ENCODE peak calls at places on chromosomes 2 and 18, in four cellular contexts. W is ELR; V is central memory CD4-positive, alpha-beta T cell; B is heart left ventricle. I is an unnamed sample.

GRCh38 chr2:2834105-2834504 is 503.0 kb upstream of the MYT1L start:
- DNase-seq in B (no peak), V (no peak), W (no peak), I (no peak)

GRCh38 chr18:14921547-14921946 is 173.6 kb downstream of the ANKRD30B start:
- DNase-seq in B (no peak), V (no peak), W (no peak), I (no peak)

GRCh38 chr2:176173679-176174381 is 14.6 kb upstream of the HOXD1 start:
- DNase-seq in B (no peak), W (no peak), V (no peak), I (no peak)

GRCh38 chr2:18118703-18119102 is 240.2 kb downstream of the KCNS3 start:
- DNase-seq in B (no peak), V (no peak), W (no peak), I (no peak)

GRCh38 chr2:46146866-46147502 is 150.2 kb upstream of the EPAS1 start:
- DNase-seq in V (no peak), W (peak; percentile 51), B (no peak), I (no peak)

GRCh38 chr2:65319674-65320041 is 92.0 kb downstream of the ACTR2 start:
- DNase-seq in W (no peak), B (no peak), V (no peak), I (no peak)

GRCh38 chr18:57744211-57744694 is 58.9 kb downstream of the ATP8B1 start:
- DNase-seq in W (no peak), B (no peak), V (no peak), I (no peak)

GRCh38 chr2:223952280-223952968 is 4.8 kb upstream of the MRPL44 start:
- DNase-seq in W (no peak), V (no peak), B (no peak), I (no peak)

GRCh38 chr2:137096693-137097092 is 331.3 kb downstream of the THSD7B start:
- DNase-seq in W (no peak), V (no peak), B (no peak), I (peak; percentile 12)

GRCh38 chr18:36411745-36412168 is 114.2 kb downstream of the FHOD3 start:
- DNase-seq in W (peak; percentile 76), V (no peak), B (no peak), I (peak; percentile 60)

GRCh38 chr2:160736629-160737028 is 243.0 kb upstream of the RBMS1 start:
- DNase-seq in W (peak; percentile 73), B (no peak), V (no peak), I (no peak)

GRCh38 chr18:6714027-6714426 is 15.5 kb upstream of the ARHGAP28 start:
- DNase-seq in B (no peak), V (no peak), W (no peak), I (no peak)

GRCh38 chr2:101036562-101036961 is 34.5 kb downstream of the RPL31 start:
- DNase-seq in W (peak; percentile 63), V (no peak), B (no peak), I (peak; percentile 35)

GRCh38 chr2:217049931-217050330 is 190.1 kb upstream of the TNP1 start:
- DNase-seq in V (no peak), B (peak; percentile 33), W (no peak), I (no peak)

GRCh38 chr2:172172513-172173217 is 70.0 kb upstream of the DLX2 start:
- DNase-seq in W (peak; percentile 87), B (peak; percentile 60), V (peak; percentile 46), I (peak; percentile 74)

GRCh38 chr18:64436111-64436510 is 287.2 kb upstream of the LINC00305 start:
- DNase-seq in B (no peak), W (no peak), V (no peak), I (no peak)

GRCh38 chr18:45353530-45353929 is 261.7 kb upstream of the SLC14A2 start:
- DNase-seq in V (no peak), B (no peak), W (no peak), I (peak; percentile 57)

GRCh38 chr18:31513189-31513907 is 15.4 kb downstream of the DSG2 start:
- DNase-seq in V (no peak), B (no peak), W (peak; percentile 51), I (peak; percentile 79)

GRCh38 chr18:56267334-56267733 is 371.1 kb downstream of the TXNL1 start:
- DNase-seq in B (peak; percentile 27), V (no peak), W (no peak), I (no peak)

GRCh38 chr2:52539026-52539964 is 1228.3 kb upstream of the CHAC2 start:
- DNase-seq in B (no peak), W (peak; percentile 8), V (no peak), I (no peak)

GRCh38 chr18:76589866-76590265 is 94.8 kb upstream of the ZNF516 start:
- DNase-seq in W (no peak), B (no peak), V (no peak), I (no peak)

GRCh38 chr2:201404699-201405275 is 46.5 kb downstream of the TRAK2 start:
- DNase-seq in B (no peak), W (no peak), V (no peak), I (no peak)

GRCh38 chr2:135473567-135473966 is 57.5 kb downstream of the ZRANB3 start:
- DNase-seq in B (no peak), W (peak; percentile 58), V (no peak), I (peak; percentile 40)

GRCh38 chr18:45050712-45051639 is 370.3 kb downstream of the SETBP1 start:
- DNase-seq in W (peak; percentile 66), B (no peak), V (no peak), I (peak; percentile 87)

GRCh38 chr2:8388779-8389178 is 293.1 kb upstream of the ID2 start:
- DNase-seq in W (no peak), B (no peak), V (no peak), I (no peak)